ENCODE peak calls at places on chromosomes 12 and 14, in nine cellular contexts. M, I, R, V, P, H, O, E and D are unnamed samples.
A peak's percentile ranks its signal among the peaks of the same experiment; 100 is the strongest.

GRCh38 chr14:74846968-74847549 is 28.9 kb downstream of the PROX2 start:
- DNase-seq in M (peak; percentile 85), I (no peak), R (peak; percentile 62), V (no peak), P (no peak), H (no peak), O (peak; percentile 42), E (no peak), D (no peak)

GRCh38 chr12:96047621-96048211 is 12.3 kb upstream of the LTA4H start:
- DNase-seq in M (peak; percentile 83), I (peak; percentile 8), R (peak; percentile 36), V (peak; percentile 52), P (peak; percentile 55), H (no peak), O (peak; percentile 68), E (peak; percentile 69), D (no peak)

GRCh38 chr14:100124551-100125088 is 34.8 kb downstream of the DEGS2 start:
- DNase-seq in M (no peak), I (no peak), R (no peak), V (no peak), P (peak; percentile 81), H (no peak), O (no peak), E (peak; percentile 50), D (no peak)

GRCh38 chr14:66959437-66960050 is 229.7 kb upstream of the GARIN2 start:
- DNase-seq in M (no peak), I (no peak), R (no peak), V (no peak), P (no peak), H (no peak), O (no peak), E (no peak), D (no peak)

GRCh38 chr12:68109001-68109400 is 50.5 kb downstream of the IFNG start:
- DNase-seq in M (no peak), I (no peak), R (no peak), V (no peak), P (no peak), H (no peak), O (no peak), E (no peak), D (no peak)

GRCh38 chr12:58452546-58452945 is 467.8 kb downstream of the LRIG3 start:
- DNase-seq in M (peak; percentile 69), I (no peak), R (peak; percentile 49), V (no peak), P (no peak), H (no peak), O (no peak), E (no peak), D (no peak)

GRCh38 chr12:131912526-131913274 is 16.4 kb upstream of the PUS1 start:
- DNase-seq in M (peak; percentile 93), I (peak; percentile 83), R (peak; percentile 84), V (no peak), P (no peak), H (no peak), O (peak; percentile 87), E (no peak), D (no peak)

GRCh38 chr14:96592591-96593388 is 90.6 kb downstream of the PAPOLA start:
- DNase-seq in M (peak; percentile 57), I (peak; percentile 15), R (no peak), V (no peak), P (no peak), H (peak; percentile 45), O (peak; percentile 37), E (no peak), D (peak; percentile 15)

GRCh38 chr12:106861984-106862894 is 87.8 kb downstream of the RIC8B start:
- DNase-seq in M (peak; percentile 91), I (no peak), R (peak; percentile 80), V (no peak), P (no peak), H (no peak), O (peak; percentile 88), E (no peak), D (no peak)

GRCh38 chr12:131456301-131457027 is 254.4 kb upstream of the SFSWAP start:
- DNase-seq in M (no peak), I (no peak), R (no peak), V (no peak), P (no peak), H (no peak), O (no peak), E (no peak), D (no peak)

GRCh38 chr14:80770114-80770917 is 171.2 kb downstream of the CEP128 start:
- DNase-seq in M (peak; percentile 36), I (no peak), R (peak; percentile 6), V (no peak), P (no peak), H (no peak), O (no peak), E (no peak), D (no peak)

GRCh38 chr12:130611026-130611905 is 104.8 kb downstream of the RIMBP2 start:
- DNase-seq in M (no peak), I (no peak), R (no peak), V (no peak), P (no peak), H (no peak), O (no peak), E (no peak), D (no peak)

GRCh38 chr12:114131824-114132223 is 165.7 kb upstream of the RBM19 start:
- DNase-seq in M (peak; percentile 17), I (no peak), R (no peak), V (no peak), P (no peak), H (no peak), O (no peak), E (no peak), D (no peak)

GRCh38 chr12:12716845-12717585 is at the start of gene CDKN1B:
- DNase-seq in M (peak; percentile 97), I (peak; percentile 89), R (peak; percentile 94), V (peak; percentile 96), P (peak; percentile 95), H (no peak), O (peak; percentile 96), E (peak; percentile 93), D (peak; percentile 87)

GRCh38 chr12:49740930-49741881 is at the start of gene TMBIM6:
- DNase-seq in M (peak; percentile 100), I (peak; percentile 99), R (peak; percentile 100), V (peak; percentile 98), P (peak; percentile 93), H (peak; percentile 90), O (peak; percentile 100), E (peak; percentile 100), D (peak; percentile 99)

GRCh38 chr12:58976146-58976545 is 55.8 kb upstream of the LRIG3 start:
- DNase-seq in M (no peak), I (no peak), R (no peak), V (no peak), P (no peak), H (no peak), O (no peak), E (no peak), D (no peak)

GRCh38 chr14:35808076-35808657 is 928 bp downstream of the RALGAPA1 start:
- DNase-seq in M (peak; percentile 69), I (no peak), R (no peak), V (no peak), P (peak; percentile 49), H (no peak), O (no peak), E (peak; percentile 23), D (no peak)

GRCh38 chr12:57190037-57190436 is 26.6 kb upstream of the NXPH4 start:
- DNase-seq in M (peak; percentile 55), I (no peak), R (no peak), V (no peak), P (no peak), H (no peak), O (peak; percentile 50), E (no peak), D (no peak)

GRCh38 chr14:101072945-101073597 is 169.5 kb upstream of the RTL1 start:
- DNase-seq in M (peak; percentile 98), I (no peak), R (peak; percentile 97), V (peak; percentile 45), P (peak; percentile 47), H (no peak), O (peak; percentile 95), E (peak; percentile 39), D (no peak)

GRCh38 chr14:104931771-104932675 is 7.3 kb downstream of the PLD4 start:
- DNase-seq in M (no peak), I (no peak), R (no peak), V (no peak), P (no peak), H (no peak), O (no peak), E (no peak), D (no peak)

GRCh38 chr12:51771008-51771407 is 77.5 kb downstream of the FIGNL2 start:
- DNase-seq in M (peak; percentile 50), I (no peak), R (peak; percentile 36), V (no peak), P (no peak), H (no peak), O (no peak), E (no peak), D (no peak)

GRCh38 chr12:4939418-4940023 is 29.8 kb downstream of the KCNA1 start:
- DNase-seq in M (no peak), I (no peak), R (no peak), V (peak; percentile 75), P (peak; percentile 96), H (no peak), O (no peak), E (peak; percentile 99), D (no peak)

GRCh38 chr12:48995061-48995879 is 3.9 kb downstream of the DDN start:
- DNase-seq in M (peak; percentile 93), I (peak; percentile 52), R (peak; percentile 76), V (peak; percentile 35), P (peak; percentile 39), H (no peak), O (peak; percentile 82), E (peak; percentile 84), D (peak; percentile 42)

GRCh38 chr14:72965249-72965648 is 39.0 kb downstream of the DCAF4 start:
- DNase-seq in M (peak; percentile 54), I (no peak), R (peak; percentile 32), V (no peak), P (no peak), H (no peak), O (peak; percentile 40), E (no peak), D (no peak)

GRCh38 chr14:99245541-99246511 is 26.2 kb downstream of the BCL11B start:
- DNase-seq in M (no peak), I (no peak), R (no peak), V (no peak), P (no peak), H (no peak), O (no peak), E (no peak), D (no peak)

GRCh38 chr14:65847065-65847847 is 434.7 kb downstream of the FUT8 start:
- DNase-seq in M (no peak), I (no peak), R (no peak), V (no peak), P (no peak), H (no peak), O (no peak), E (no peak), D (no peak)

GRCh38 chr12:52007158-52007921 is 594 bp downstream of the TAMALIN start:
- DNase-seq in M (peak; percentile 42), I (no peak), R (no peak), V (no peak), P (peak; percentile 37), H (no peak), O (peak; percentile 45), E (peak; percentile 59), D (no peak)

GRCh38 chr14:98959958-98960616 is 311.9 kb downstream of the BCL11B start:
- DNase-seq in M (no peak), I (no peak), R (no peak), V (peak; percentile 11), P (no peak), H (no peak), O (no peak), E (no peak), D (no peak)

GRCh38 chr12:44015333-44015941 is 179.6 kb downstream of the TMEM117 start:
- DNase-seq in M (peak; percentile 70), I (no peak), R (peak; percentile 42), V (peak; percentile 96), P (peak; percentile 1), H (no peak), O (peak; percentile 76), E (peak; percentile 30), D (no peak)

GRCh38 chr12:56695327-56696101 is 7.4 kb upstream of the PTGES3 start:
- DNase-seq in M (peak; percentile 43), I (no peak), R (no peak), V (no peak), P (no peak), H (no peak), O (no peak), E (no peak), D (no peak)

GRCh38 chr12:117724545-117724944 is 244.2 kb downstream of the KSR2 start:
- DNase-seq in M (peak; percentile 13), I (no peak), R (no peak), V (no peak), P (no peak), H (no peak), O (no peak), E (no peak), D (no peak)